ENCODE peak calls at places on chromosomes 13 and 19, in seven cellular contexts. V is effector memory CD4-positive, alpha-beta T cell; A is thoracic aorta; O is GM06990; F is pancreas; C is left ventricle myocardium inferior; E is BJ. L is an unnamed sample.

GRCh38 chr13:74528751-74529513 is 394.7 kb upstream of the KLF12 start:
- DNase-seq in V (no peak), A (no peak), O (no peak), F (no peak), C (no peak), E (no peak), L (no peak)

GRCh38 chr13:48631441-48631840 is 22.3 kb upstream of the CYSLTR2 start:
- DNase-seq in V (no peak), A (no peak), O (no peak), F (no peak), C (no peak), E (no peak), L (no peak)

GRCh38 chr13:57582032-57582431 is 49.5 kb upstream of the PCDH17 start:
- DNase-seq in V (no peak), A (no peak), O (peak; percentile 0), F (no peak), C (no peak), E (no peak), L (no peak)

GRCh38 chr13:72435251-72435650 is 292.2 kb downstream of the MZT1 start:
- DNase-seq in V (no peak), A (no peak), O (no peak), F (no peak), C (no peak), E (no peak), L (no peak)

GRCh38 chr13:113935523-113935922 is 38.4 kb downstream of the C13orf46 start:
- DNase-seq in V (no peak), A (no peak), O (no peak), F (peak; percentile 33), C (no peak), E (no peak), L (no peak)

GRCh38 chr13:36758345-36758744 is 60.7 kb upstream of the RFXAP start:
- DNase-seq in V (no peak), A (no peak), O (no peak), F (no peak), C (no peak), E (no peak), L (no peak)

GRCh38 chr13:99383946-99384345 is 76.7 kb upstream of the GPR183 start:
- DNase-seq in V (no peak), A (no peak), O (no peak), F (no peak), C (no peak), E (no peak), L (no peak)

GRCh38 chr13:112225429-112226090 is 150.6 kb upstream of the SPACA7 start:
- DNase-seq in V (no peak), A (no peak), O (no peak), F (no peak), C (no peak), E (no peak), L (no peak)

GRCh38 chr13:43905435-43906031 is 25.8 kb downstream of the LACC1 start:
- DNase-seq in V (no peak), A (no peak), O (no peak), F (no peak), C (no peak), E (no peak), L (peak; percentile 31)

GRCh38 chr13:76038920-76039716 is 403.0 kb downstream of the LMO7 start:
- DNase-seq in V (no peak), A (no peak), O (no peak), F (no peak), C (no peak), E (no peak), L (peak; percentile 16)

GRCh38 chr19:11091343-11092153 is 2.3 kb downstream of the LDLR start:
- DNase-seq in V (peak; percentile 74), A (peak; percentile 57), O (no peak), F (no peak), C (no peak), E (peak; percentile 86), L (no peak)

GRCh38 chr19:43809762-43810696 is 7.8 kb upstream of the LYPD5 start:
- DNase-seq in V (no peak), A (no peak), O (peak; percentile 34), F (no peak), C (no peak), E (no peak), L (peak; percentile 75)

GRCh38 chr13:47858042-47858677 is 142.9 kb downstream of the SUCLA2 start:
- DNase-seq in V (no peak), A (no peak), O (no peak), F (no peak), C (no peak), E (no peak), L (no peak)

GRCh38 chr19:15836345-15836594 is 20.8 kb upstream of the OR10H1 start:
- DNase-seq in V (no peak), A (no peak), O (no peak), F (no peak), C (no peak), E (no peak), L (no peak)

DNA sequence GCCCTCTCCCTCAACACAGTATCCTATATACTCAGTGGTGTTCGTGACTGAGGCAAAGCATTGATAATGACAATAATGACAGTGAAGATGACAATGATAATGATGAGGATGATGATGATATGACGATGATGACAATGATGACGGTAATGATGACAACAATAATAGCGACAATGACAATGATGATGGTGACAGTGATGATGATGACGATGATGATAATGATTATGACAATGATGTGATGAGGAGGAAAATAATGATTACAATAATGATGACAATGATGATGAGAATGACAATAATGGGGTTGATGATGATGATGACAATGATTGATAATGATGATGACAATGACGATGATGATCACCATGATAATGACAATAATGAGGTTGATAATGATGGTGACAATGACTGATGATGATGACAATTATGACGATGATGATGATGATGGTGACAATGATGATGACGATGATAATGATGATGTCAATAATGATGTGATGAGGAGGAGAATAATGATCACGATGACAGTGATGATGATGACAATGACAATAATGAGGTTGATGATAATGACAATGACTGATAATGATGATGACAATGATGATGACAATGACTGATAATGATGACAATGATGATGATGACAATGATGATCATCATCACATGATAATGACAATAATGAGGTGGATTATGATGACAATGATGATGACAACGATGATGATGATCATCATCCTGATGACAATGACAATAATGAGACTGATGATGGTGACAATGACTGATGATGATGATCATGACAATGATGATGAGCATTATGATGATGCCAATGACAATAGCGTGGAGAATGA is 16.7 kb downstream of the ELSPBP1 start:
- DNase-seq in V (no peak), A (no peak), O (no peak), F (no peak), C (no peak), E (no peak), L (no peak)
- H3K36me3 ChIP-seq in V (no peaks in the 10 kb centered on the region), A (no peaks in the 10 kb centered on the region), O (no peaks in the 10 kb centered on the region), F (no peaks in the 10 kb centered on the region), C (no peaks in the 10 kb centered on the region), E (no peaks in the 10 kb centered on the region), L (no peaks in the 10 kb centered on the region)

DNA sequence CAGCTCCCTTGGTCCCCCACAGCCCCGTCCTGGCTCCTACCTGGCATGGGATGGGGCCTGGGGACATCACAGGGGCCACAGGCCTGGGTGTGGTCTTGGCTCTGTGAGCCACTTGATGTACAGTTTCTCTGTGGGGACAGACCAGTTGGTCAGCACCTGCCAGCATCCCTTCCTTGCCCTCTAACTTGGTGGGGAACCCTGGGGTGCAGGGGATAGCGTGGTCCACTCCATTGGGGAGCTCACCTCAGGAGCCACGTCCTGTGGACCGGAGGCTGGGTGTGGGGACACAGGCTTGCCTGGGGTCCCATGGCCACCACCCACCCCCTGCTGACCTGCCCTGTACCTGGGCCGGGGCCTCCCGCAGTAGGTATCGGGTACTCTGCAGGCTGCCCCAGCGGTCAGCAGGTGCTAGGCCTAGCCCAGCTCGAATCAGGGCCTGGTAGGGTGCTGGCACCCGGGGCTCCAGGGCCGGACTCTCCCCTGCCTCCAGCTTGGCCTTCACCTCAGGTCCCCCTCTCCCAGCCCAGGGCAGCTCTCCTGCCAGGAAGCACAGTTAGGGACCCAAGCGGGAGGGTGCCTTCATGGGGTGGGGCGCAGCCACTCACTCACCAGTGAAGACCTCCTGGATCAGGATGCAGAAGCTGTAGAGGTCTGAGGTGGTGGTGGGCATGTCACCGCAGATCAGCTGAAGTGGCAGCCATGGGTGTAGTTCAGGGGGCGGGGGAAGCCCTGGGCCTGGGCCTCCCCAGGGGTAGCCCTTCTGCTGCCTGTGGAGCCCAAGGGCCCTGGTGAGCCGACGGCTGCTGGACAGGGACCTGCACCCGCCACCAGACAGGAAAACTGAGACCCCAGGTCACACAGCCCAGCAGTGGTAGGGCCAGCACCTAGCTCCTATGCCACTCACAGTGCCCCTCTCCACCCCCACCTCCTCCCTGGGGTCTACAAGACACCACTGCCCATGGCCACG is 14.9 kb downstream of the ARHGAP33 start:
- DNase-seq in V (no peak), A (no peak), O (no peak), F (peak; percentile 57), C (no peak), E (no peak), L (no peak)
- H3K36me3 ChIP-seq in V (no peaks in the 10 kb centered on the region), A (peaks cover under 1% of the 10 kb centered on the region), O (no peaks in the 10 kb centered on the region), F (no peaks in the 10 kb centered on the region), C (no peaks in the 10 kb centered on the region), E (no peaks in the 10 kb centered on the region), L (no peaks in the 10 kb centered on the region)

GRCh38 chr13:108033800-108034707 is 181.3 kb downstream of the LIG4 start:
- DNase-seq in V (no peak), A (no peak), O (no peak), F (no peak), C (no peak), E (no peak), L (no peak)
- H3K36me3 ChIP-seq in V (no peaks in the 10 kb centered on the region), A (no peaks in the 10 kb centered on the region), O (no peaks in the 10 kb centered on the region), F (no peaks in the 10 kb centered on the region), C (no peaks in the 10 kb centered on the region), E (no peaks in the 10 kb centered on the region), L (no peaks in the 10 kb centered on the region)

DNA sequence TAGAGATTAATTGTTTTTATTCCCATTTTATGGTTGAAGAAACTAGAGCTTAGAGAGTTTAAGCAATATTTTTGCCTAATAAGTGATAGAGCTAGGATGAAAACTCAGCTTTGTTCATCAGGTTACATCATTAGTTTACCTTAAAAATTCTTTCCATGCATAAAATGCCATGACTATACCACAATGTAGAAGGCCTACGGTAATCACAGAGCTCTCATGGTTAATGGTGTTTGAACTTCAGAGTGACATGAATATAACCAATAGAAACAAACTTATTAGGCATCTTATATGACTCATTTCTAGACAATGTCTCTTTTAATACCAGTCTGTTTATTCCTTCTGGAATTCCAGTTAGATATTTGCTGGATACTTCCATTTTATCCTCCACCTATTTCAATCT is 78.5 kb downstream of the FGF9 start:
- DNase-seq in V (no peak), A (no peak), O (no peak), F (no peak), C (no peak), E (peak; percentile 45), L (no peak)
- H3K36me3 ChIP-seq in V (no peaks in the 10 kb centered on the region), A (no peaks in the 10 kb centered on the region), O (no peaks in the 10 kb centered on the region), F (no peaks in the 10 kb centered on the region), C (no peaks in the 10 kb centered on the region), E (no peaks in the 10 kb centered on the region), L (no peaks in the 10 kb centered on the region)

GRCh38 chr19:32771596-32771995 is 52.0 kb downstream of the TDRD12 start:
- DNase-seq in V (no peak), A (no peak), O (no peak), F (no peak), C (no peak), E (no peak), L (no peak)

GRCh38 chr19:32779082-32779481 is 59.5 kb downstream of the TDRD12 start:
- DNase-seq in V (no peak), A (no peak), O (no peak), F (no peak), C (no peak), E (no peak), L (no peak)

GRCh38 chr19:32767951-32768679 is 48.5 kb downstream of the TDRD12 start:
- DNase-seq in V (no peak), A (no peak), O (no peak), F (no peak), C (no peak), E (no peak), L (no peak)

GRCh38 chr19:32773126-32773525 is 53.6 kb downstream of the TDRD12 start:
- DNase-seq in V (no peak), A (no peak), O (no peak), F (no peak), C (no peak), E (no peak), L (no peak)
- H3K36me3 ChIP-seq in V (no peaks in the 10 kb centered on the region), A (no peaks in the 10 kb centered on the region), O (no peaks in the 10 kb centered on the region), F (no peaks in the 10 kb centered on the region), C (no peaks in the 10 kb centered on the region), E (no peaks in the 10 kb centered on the region), L (no peaks in the 10 kb centered on the region)